ENCODE peak calls at places on chromosomes 2 and 18, in ten cellular contexts. C is H1, F is HL-60, A is dorsolateral prefrontal cortex, Z is colonic mucosa, K is AG04450, Q is foreskin keratinocyte, B is SJCRH30, I is thyroid gland, R is neuronal stem cell. Y is an unnamed sample.
A peak's percentile ranks its signal among the peaks of the same experiment; 100 is the strongest.

GRCh38 chr2:58240938-58241755 is at the start of gene FANCL:
- DNase-seq in I (peak; percentile 90), R (peak; percentile 87), K (peak; percentile 53), B (peak; percentile 97), A (peak; percentile 92), F (peak; percentile 88), C (peak; percentile 84), Q (peak; percentile 49), Z (peak; percentile 93), Y (peak; percentile 98)

GRCh38 chr2:163667064-163667887 is 68.5 kb downstream of the FIGN start:
- DNase-seq in F (no peak), C (no peak), Z (no peak), B (no peak), Q (peak; percentile 69), A (no peak), K (peak; percentile 73), R (no peak), I (no peak), Y (no peak)

GRCh38 chr2:113085542-113085941 is 17.8 kb downstream of the IL1F10 start:
- DNase-seq in Z (no peak), A (no peak), C (no peak), Q (peak; percentile 77), R (no peak), F (no peak), K (no peak), I (no peak), B (no peak), Y (no peak)

GRCh38 chr18:7158201-7158600 is 40.6 kb upstream of the LAMA1 start:
- DNase-seq in A (no peak), Z (no peak), I (no peak), C (no peak), F (no peak), B (no peak), Q (no peak), R (no peak), K (peak; percentile 20), Y (no peak)

GRCh38 chr18:22194151-22194598 is 24.8 kb downstream of the GATA6 start:
- DNase-seq in Z (peak; percentile 91), I (no peak), Q (no peak), R (no peak), B (no peak), C (no peak), A (no peak), F (no peak), K (no peak), Y (no peak)

GRCh38 chr18:7452331-7452730 is 114.8 kb upstream of the PTPRM start:
- DNase-seq in K (no peak), F (peak; percentile 19), Z (no peak), A (no peak), C (peak; percentile 38), B (peak; percentile 56), I (peak; percentile 35), R (no peak), Q (no peak), Y (peak; percentile 46)

GRCh38 chr2:42809876-42810125 is 17.4 kb upstream of the HAAO start:
- DNase-seq in A (peak; percentile 86), C (peak; percentile 21), B (peak; percentile 91), I (peak; percentile 89), Z (peak; percentile 84), K (peak; percentile 33), F (peak; percentile 82), Q (no peak), R (no peak), Y (peak; percentile 88)

GRCh38 chr2:48954311-48954710 is 198.8 kb upstream of the LHCGR start:
- DNase-seq in A (no peak), I (no peak), K (no peak), F (no peak), Q (no peak), R (no peak), C (no peak), Z (no peak), B (no peak), Y (no peak)

GRCh38 chr2:51084750-51085149 is 52.8 kb upstream of the NRXN1 start:
- DNase-seq in C (peak; percentile 5), R (no peak), B (no peak), K (no peak), I (no peak), Z (no peak), A (no peak), Q (peak; percentile 5), F (no peak), Y (no peak)

GRCh38 chr2:75241696-75242095 is 42.4 kb upstream of the TACR1 start:
- DNase-seq in Z (no peak), F (no peak), K (no peak), I (no peak), B (peak; percentile 54), A (no peak), Q (no peak), C (no peak), R (no peak), Y (no peak)

GRCh38 chr2:73851274-73851673 is 22.5 kb downstream of the STAMBP start:
- DNase-seq in Q (no peak), Z (peak; percentile 45), I (no peak), R (no peak), B (no peak), C (no peak), K (no peak), F (peak; percentile 13), A (no peak), Y (peak; percentile 19)

GRCh38 chr2:76953733-76954347 is 568.3 kb downstream of the LRRTM4 start:
- DNase-seq in K (peak; percentile 1), C (no peak), A (no peak), F (peak; percentile 17), Q (peak; percentile 7), I (peak; percentile 5), R (peak; percentile 67), Z (peak; percentile 40), B (peak; percentile 77), Y (peak; percentile 69)

GRCh38 chr18:808086-808485 is 4.0 kb downstream of the YES1 start:
- DNase-seq in K (peak; percentile 24), F (no peak), R (no peak), A (no peak), B (peak; percentile 87), Q (no peak), C (no peak), Z (no peak), I (no peak), Y (no peak)

GRCh38 chr18:24992491-24992890 is 359.5 kb downstream of the ZNF521 start:
- DNase-seq in A (no peak), C (no peak), R (no peak), K (no peak), Q (no peak), F (no peak), I (no peak), Z (no peak), B (no peak), Y (no peak)

GRCh38 chr2:37698931-37699481 is 27.6 kb upstream of the CDC42EP3 start:
- DNase-seq in R (no peak), F (no peak), K (no peak), C (no peak), Z (no peak), Q (peak; percentile 37), I (no peak), B (no peak), A (no peak), Y (no peak)

DNA sequence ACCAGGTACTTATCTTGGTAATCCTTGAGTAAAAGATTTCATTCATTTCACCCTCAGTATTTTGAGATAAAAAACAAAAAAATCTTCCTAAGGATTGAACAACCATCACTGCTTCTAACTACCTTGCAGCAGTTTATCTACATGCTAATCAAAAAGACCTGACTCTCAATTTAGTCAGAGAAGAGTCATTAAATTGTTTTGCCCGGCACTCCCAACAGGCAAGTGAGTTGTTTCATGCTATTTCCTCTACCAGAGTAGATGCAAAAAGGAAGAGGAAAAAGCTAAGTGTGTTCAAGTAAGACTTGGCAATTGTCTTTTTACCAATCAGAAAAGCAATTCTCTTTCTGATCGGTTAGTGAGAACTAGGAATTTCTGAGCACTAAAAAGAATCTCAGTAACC is 39.5 kb downstream of the MYO5B start:
- DNase-seq in F (no peak), K (no peak), Q (no peak), A (no peak), B (no peak), Z (no peak), C (no peak), I (no peak), R (no peak), Y (no peak)
- H3K27ac ChIP-seq in F (no peak overlapping the region), K (no peak overlapping the region), Q (no peak overlapping the region), A (no peak overlapping the region), B (no peak overlapping the region), Z (no peak overlapping the region), C (no peak overlapping the region), I (no peak overlapping the region), R (no peak overlapping the region), Y (no peak overlapping the region)

GRCh38 chr2:240919786-240920782 is 13.9 kb downstream of the CROCC2 start:
- DNase-seq in Q (no peak), K (no peak), B (no peak), R (no peak), A (peak; percentile 40), C (no peak), Z (no peak), I (peak; percentile 1), F (no peak), Y (peak; percentile 4)
- H3K27ac ChIP-seq in Q (no peak overlapping the region), K (peak overlapping the region; percentile 99), B (no peak overlapping the region), R (no peak overlapping the region), A (no peak overlapping the region), C (no peak overlapping the region), Z (no peak overlapping the region), I (no peak overlapping the region), F (no peak overlapping the region), Y (no peak overlapping the region)

GRCh38 chr2:11828933-11829323 is 82.5 kb downstream of the LPIN1 start:
- DNase-seq in Z (no peak), Q (no peak), F (no peak), R (no peak), A (no peak), B (no peak), I (no peak), K (no peak), C (no peak), Y (no peak)
- H3K27ac ChIP-seq in Z (no peak overlapping the region), Q (no peak overlapping the region), F (no peak overlapping the region), R (no peak overlapping the region), A (peak overlapping the region; percentile 62), B (no peak overlapping the region), I (peak overlapping the region; percentile 91), K (no peak overlapping the region), C (no peak overlapping the region), Y (no peak overlapping the region)

GRCh38 chr2:40103590-40103989 is 324.5 kb upstream of the THUMPD2 start:
- DNase-seq in I (no peak), Q (no peak), K (peak; percentile 81), B (no peak), C (no peak), R (no peak), Z (no peak), F (no peak), A (no peak), Y (no peak)

GRCh38 chr2:40101076-40101688 is 322.1 kb upstream of the THUMPD2 start:
- DNase-seq in A (no peak), C (no peak), Z (no peak), Q (no peak), F (no peak), K (peak; percentile 74), I (no peak), R (no peak), B (peak; percentile 57), Y (peak; percentile 81)

GRCh38 chr2:40105593-40105992 is 326.5 kb upstream of the THUMPD2 start:
- DNase-seq in Q (no peak), A (no peak), B (peak; percentile 18), Z (no peak), C (no peak), K (no peak), F (no peak), I (peak; percentile 23), R (no peak), Y (no peak)

GRCh38 chr2:40106061-40106460 is 327.0 kb upstream of the THUMPD2 start:
- DNase-seq in A (no peak), F (no peak), C (no peak), I (no peak), Z (no peak), B (no peak), K (no peak), Q (no peak), R (no peak), Y (no peak)

GRCh38 chr2:40103163-40103562 is 324.1 kb upstream of the THUMPD2 start:
- DNase-seq in I (no peak), Z (no peak), K (peak; percentile 58), B (no peak), Q (no peak), C (no peak), F (no peak), A (no peak), R (no peak), Y (no peak)
- H3K27ac ChIP-seq in I (no peak overlapping the region), Z (no peak overlapping the region), K (peak overlapping the region; percentile 89), B (no peak overlapping the region), Q (no peak overlapping the region), C (no peak overlapping the region), F (no peak overlapping the region), A (no peak overlapping the region), R (no peak overlapping the region), Y (no peak overlapping the region)

Y was measured in WERI-Rb-1.